ENCODE peak calls at places on chromosomes 13 and 19, in ten cellular contexts. B is heart right ventricle; Y is colonic mucosa; K is endodermal cell; N is thoracic aorta; W is fibroblast of lung; T is cardiac fibroblast; Q is HFF-Myc; M is CD8-positive, alpha-beta T cell; X is aorta. P is an unnamed sample.

GRCh38 chr19:17841810-17842662 is 5.7 kb downstream of the JAK3 start:
- DNase-seq in X (peak), M (no peak), N (no peak), Y (peak), W (peak), B (peak), Q (no peak), K (peak), T (peak), P (peak)

GRCh38 chr13:79056706-79057105 is 349.3 kb downstream of the RBM26 start:
- DNase-seq in W (no peak), M (no peak), Q (no peak), T (no peak), B (no peak), X (no peak), N (no peak), Y (no peak), K (peak), P (no peak)

GRCh38 chr13:99436686-99437416 is 64.4 kb upstream of the TM9SF2 start:
- DNase-seq in W (peak), X (peak), M (peak), Y (peak), T (peak), K (peak), N (peak), Q (peak), B (peak), P (peak)

GRCh38 chr19:18650468-18651001 is 13.7 kb downstream of the KLHL26 start:
- DNase-seq in K (peak), X (peak), Q (no peak), Y (peak), T (peak), M (no peak), N (peak), B (peak), W (peak), P (peak)

GRCh38 chr13:110419391-110419791 is 112.3 kb downstream of the COL4A2 start:
- DNase-seq in X (no peak), Q (no peak), W (peak), M (no peak), N (no peak), B (peak), T (no peak), Y (no peak), K (no peak), P (no peak)

GRCh38 chr13:32734511-32734910 is 148.3 kb downstream of the PDS5B start:
- DNase-seq in N (no peak), T (peak), K (no peak), X (no peak), M (no peak), B (no peak), Y (no peak), W (peak), Q (peak), P (no peak)

GRCh38 chr13:51797664-51798488 is 6.1 kb downstream of the DHRS12 start:
- DNase-seq in W (peak), Y (peak), N (no peak), T (peak), K (peak), M (peak), Q (no peak), B (no peak), X (no peak), P (no peak)

GRCh38 chr19:50568321-50569022 is at the start of gene LRRC4B:
- DNase-seq in X (no peak), Y (no peak), M (no peak), T (peak), N (no peak), B (no peak), W (no peak), Q (no peak), K (peak), P (no peak)

GRCh38 chr19:633786-634639 is 676 bp upstream of the POLRMT start:
- DNase-seq in N (no peak), Q (no peak), M (no peak), W (no peak), X (no peak), Y (no peak), B (no peak), T (no peak), K (no peak), P (no peak)

GRCh38 chr19:17737690-17738153 is 13.6 kb upstream of the FCHO1 start:
- DNase-seq in K (no peak), Y (no peak), T (no peak), N (no peak), X (no peak), W (peak), Q (no peak), B (no peak), M (no peak), P (no peak)

GRCh38 chr13:99366075-99366987 is 59.1 kb upstream of the GPR183 start:
- DNase-seq in Y (no peak), W (no peak), B (no peak), T (no peak), X (no peak), K (peak), Q (no peak), N (no peak), M (no peak), P (no peak)

GRCh38 chr13:90055121-90055520 is 1292.4 kb upstream of the MIR17HG start:
- DNase-seq in N (no peak), Q (no peak), Y (no peak), K (no peak), T (no peak), X (no peak), M (no peak), B (no peak), W (peak), P (no peak)

GRCh38 chr19:51607920-51608562 is 22.2 kb downstream of the SIGLEC5 start:
- DNase-seq in N (no peak), Y (peak), X (peak), T (peak), K (peak), B (peak), M (no peak), W (peak), Q (peak), P (peak)

GRCh38 chr13:93146584-93147292 is 79.9 kb upstream of the GPC6 start:
- DNase-seq in K (no peak), W (peak), N (no peak), Y (no peak), X (no peak), T (peak), B (no peak), M (no peak), Q (no peak), P (no peak)

GRCh38 chr13:86562876-86563275 is 763.7 kb upstream of the SLITRK6 start:
- DNase-seq in N (no peak), K (no peak), B (no peak), X (no peak), Q (no peak), W (peak), M (no peak), T (no peak), Y (no peak), P (no peak)

GRCh38 chr13:59064042-59064441 is 1099.7 kb downstream of the DIAPH3 start:
- DNase-seq in Y (no peak), W (no peak), M (no peak), Q (no peak), K (no peak), B (no peak), X (no peak), N (no peak), T (no peak), P (no peak)

GRCh38 chr13:33280923-33281322 is 4.6 kb downstream of the STARD13 start:
- DNase-seq in Y (no peak), X (no peak), W (peak), N (no peak), T (no peak), K (no peak), B (no peak), M (no peak), Q (no peak), P (no peak)

DNA sequence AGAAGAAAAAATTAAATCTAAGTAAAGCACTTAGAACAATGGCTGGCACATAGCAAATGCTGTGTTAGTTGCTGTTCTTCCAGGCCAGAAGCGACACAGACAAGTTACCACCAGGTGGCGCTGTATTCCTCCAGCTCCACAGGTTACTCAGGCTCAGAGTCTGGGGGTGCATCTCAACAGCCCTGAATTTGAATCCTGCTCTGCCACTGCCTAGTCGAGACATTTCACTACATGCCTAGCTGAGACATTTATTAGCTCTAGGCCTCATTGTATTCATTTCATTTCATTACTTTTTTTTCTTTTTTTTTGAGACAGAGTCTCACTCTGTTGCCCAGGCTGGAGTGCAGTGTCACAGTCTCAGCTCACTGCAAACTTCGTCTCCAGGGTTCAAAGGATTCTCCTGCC is 16.4 kb upstream of the CYP2B6 start:
- DNase-seq in Y (peak), Q (peak), M (peak), N (peak), T (peak), K (peak), X (peak), B (peak), W (peak), P (peak)
- H3K4me3 ChIP-seq in Y (no peak), Q (no peak), M (no peak), N (no peak), T (no peak), K (no peak), X (no peak), B (no peak), W (no peak), P (no peak)

GRCh38 chr13:28532226-28533048 is 37.5 kb upstream of the FLT1 start:
- DNase-seq in T (peak), Y (no peak), M (no peak), K (peak), Q (no peak), N (no peak), B (peak), X (peak), W (no peak), P (no peak)
- H3K4me3 ChIP-seq in T (peak), Y (peak), M (no peak), K (peak), Q (peak), N (peak), B (peak), X (peak), W (peak), P (peak)

DNA sequence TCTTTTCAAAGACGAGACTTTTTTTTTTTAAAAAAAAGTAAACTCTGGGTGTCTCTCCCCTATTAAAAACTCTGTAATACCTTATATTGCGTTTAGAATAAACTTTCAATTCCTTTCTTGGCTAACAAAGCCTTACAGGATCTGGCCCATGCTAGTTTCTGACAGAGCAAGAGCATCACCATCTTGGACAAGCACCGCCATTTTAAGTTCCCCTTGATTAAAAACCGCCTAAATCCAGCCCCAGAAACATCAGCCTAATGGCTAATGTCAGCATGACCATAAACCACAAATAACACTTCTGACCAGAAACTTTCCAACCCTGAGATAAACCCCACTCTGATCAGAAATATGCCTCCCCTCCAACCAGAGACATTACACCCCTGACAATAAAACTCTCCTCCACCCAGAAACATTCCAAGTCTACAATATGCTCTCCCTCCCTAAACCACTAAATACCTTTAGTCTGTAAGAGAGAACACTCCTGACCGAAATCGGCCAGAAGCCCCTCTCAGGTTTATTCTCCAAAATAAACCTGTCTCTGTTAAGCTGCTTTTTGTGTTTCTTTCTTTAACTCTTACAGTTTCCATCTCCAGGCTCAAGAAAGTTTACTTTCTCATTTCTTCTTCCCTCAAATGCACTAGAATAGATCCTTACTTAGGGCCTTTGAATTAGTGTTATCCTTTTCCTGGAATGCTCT is 1.6 kb upstream of the AKAP11 start:
- DNase-seq in M (no peak), T (no peak), K (no peak), Y (no peak), N (no peak), B (no peak), Q (no peak), W (no peak), X (no peak), P (no peak)
- H3K4me3 ChIP-seq in M (no peak), T (no peak), K (peak), Y (no peak), N (no peak), B (no peak), Q (no peak), W (no peak), X (no peak), P (no peak)

DNA sequence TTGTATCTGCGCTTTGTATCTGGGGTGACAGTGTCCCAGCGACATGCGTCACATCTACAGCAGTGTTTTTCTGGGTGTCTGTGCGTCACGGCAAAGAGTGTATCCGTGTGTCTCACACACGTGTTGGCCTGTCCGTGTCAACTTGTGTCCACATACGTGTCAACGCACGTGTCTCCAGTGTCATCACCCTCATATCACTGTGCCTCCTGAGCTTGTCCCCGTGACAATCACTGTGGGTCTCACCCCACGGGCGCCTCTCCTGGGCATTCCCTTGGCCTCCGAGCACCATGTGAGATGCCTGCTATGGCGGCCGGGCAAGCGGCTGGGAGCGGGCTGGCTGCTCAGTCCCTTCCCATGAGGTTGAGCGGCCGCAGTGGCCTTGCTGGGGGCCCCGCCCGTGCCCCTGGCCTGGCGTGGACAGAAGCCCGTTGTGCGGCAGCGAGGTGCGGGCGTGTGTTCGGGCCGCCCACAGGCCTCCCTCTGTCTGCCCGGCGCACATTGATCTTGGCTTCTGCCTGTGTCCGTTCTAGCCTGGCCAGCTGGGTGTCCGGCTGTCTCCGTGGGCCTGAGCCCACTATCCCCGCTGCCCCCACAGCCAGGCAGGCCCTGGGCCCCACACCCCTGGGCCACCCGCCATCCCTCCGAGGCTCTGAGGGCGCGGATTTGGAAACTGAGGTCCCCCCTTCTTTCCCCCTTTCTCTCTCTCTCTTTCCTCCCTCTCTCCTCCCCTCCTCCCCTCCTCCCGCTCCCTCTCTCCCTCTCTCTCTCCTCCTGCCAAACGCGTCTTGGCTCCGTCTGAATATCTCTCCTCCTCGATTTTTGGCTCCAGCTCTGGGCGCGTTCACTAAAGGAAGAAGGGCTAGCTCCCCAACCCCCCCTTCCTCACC is 6.5 kb downstream of the NFIX start:
- DNase-seq in K (no peak), X (peak), Q (no peak), M (no peak), B (peak), N (peak), Y (no peak), T (peak), W (peak), P (peak)
- H3K4me3 ChIP-seq in K (no peak), X (no peak), Q (no peak), M (no peak), B (no peak), N (peak), Y (no peak), T (peak), W (peak), P (peak)

DNA sequence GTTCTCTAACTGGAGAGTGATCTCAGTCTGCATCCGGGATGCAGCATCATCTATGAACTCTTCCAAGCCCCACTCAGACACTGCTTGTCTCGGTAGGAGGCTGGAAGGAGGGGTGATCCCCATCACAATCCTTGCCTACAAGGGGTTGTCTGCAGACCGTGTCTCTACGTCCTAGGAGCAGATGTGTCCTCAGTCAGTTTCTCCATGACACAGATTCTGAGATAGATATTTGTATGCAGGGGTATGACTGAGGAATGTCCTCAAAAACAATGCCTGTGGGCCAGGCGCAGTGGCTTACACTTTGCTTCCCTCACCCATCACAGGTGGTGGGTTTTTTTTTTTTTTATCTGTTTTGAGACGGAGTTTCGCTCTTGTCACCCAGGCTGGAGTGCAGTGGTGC is 871 bp downstream of the NCR1 start:
- DNase-seq in Q (no peak), M (no peak), X (peak), N (no peak), W (no peak), Y (no peak), B (no peak), T (no peak), K (no peak), P (no peak)
- H3K4me3 ChIP-seq in Q (no peak), M (no peak), X (no peak), N (no peak), W (no peak), Y (no peak), B (no peak), T (no peak), K (no peak), P (no peak)

GRCh38 chr19:14165986-14166385 is 29.6 kb upstream of the ASF1B start:
- DNase-seq in Y (no peak), W (no peak), B (no peak), Q (no peak), X (no peak), K (no peak), T (no peak), N (no peak), M (no peak), P (no peak)

GRCh38 chr19:14168259-14168972 is 32.0 kb upstream of the ASF1B start:
- DNase-seq in T (no peak), B (no peak), N (no peak), K (no peak), W (no peak), Q (no peak), M (no peak), Y (no peak), X (no peak), P (no peak)

GRCh38 chr19:14167594-14168138 is 31.3 kb upstream of the ASF1B start:
- DNase-seq in K (no peak), Y (no peak), B (no peak), M (peak), X (no peak), Q (no peak), N (no peak), W (no peak), T (no peak), P (no peak)

GRCh38 chr19:14166448-14166847 is 30.1 kb upstream of the ASF1B start:
- DNase-seq in W (no peak), X (no peak), N (no peak), M (no peak), T (no peak), K (no peak), B (no peak), Q (no peak), Y (no peak), P (no peak)

GRCh38 chr19:14167013-14167593 is 30.7 kb upstream of the ASF1B start:
- DNase-seq in B (no peak), K (no peak), T (no peak), Q (no peak), N (no peak), M (no peak), W (no peak), Y (no peak), X (no peak), P (no peak)
- H3K4me3 ChIP-seq in B (no peak), K (no peak), T (no peak), Q (no peak), N (peak), M (peak), W (no peak), Y (no peak), X (no peak), P (no peak)

GRCh38 chr13:24671367-24672117 is 8.7 kb upstream of the ATP12A start:
- DNase-seq in W (peak), Q (peak), M (no peak), T (peak), K (peak), X (no peak), Y (peak), N (no peak), B (peak), P (no peak)
- H3K4me3 ChIP-seq in W (peak), Q (peak), M (no peak), T (no peak), K (peak), X (no peak), Y (no peak), N (peak), B (no peak), P (no peak)